ENCODE peak calls at places on chromosome X, in four cellular contexts. T is HepG2, G is H1, C is K562. J is an unnamed sample.

GRCh38 chrX:50971390-50971789 is 60.9 kb downstream of the BMP15 start:
- DNase-seq in T (no peak), G (no peak), C (no peak), J (no peak)

GRCh38 chrX:20265221-20265725 is 1.4 kb downstream of the RPS6KA3 start:
- DNase-seq in T (peak), G (peak), C (peak), J (no peak)

GRCh38 chrX:68827848-68828562 is 816 bp upstream of the EFNB1 start:
- DNase-seq in T (peak), G (peak), C (peak), J (no peak)

GRCh38 chrX:42951747-42952146 is 173.8 kb upstream of the PPP1R2C start:
- DNase-seq in T (no peak), G (no peak), C (no peak), J (no peak)

GRCh38 chrX:119760026-119760902 is 1.9 kb downstream of the SOWAHD start:
- DNase-seq in T (no peak), G (no peak), C (no peak), J (no peak)

GRCh38 chrX:130443883-130444282 is 42.1 kb downstream of the RBMX2 start:
- DNase-seq in T (no peak), G (no peak), C (no peak), J (no peak)

GRCh38 chrX:12970691-12971202 is 4.2 kb upstream of the TMSB4X start:
- DNase-seq in T (peak), G (no peak), C (no peak), J (peak)

GRCh38 chrX:10781847-10782530 is 161.6 kb upstream of the MID1 start:
- DNase-seq in T (no peak), G (no peak), C (no peak), J (no peak)

DNA sequence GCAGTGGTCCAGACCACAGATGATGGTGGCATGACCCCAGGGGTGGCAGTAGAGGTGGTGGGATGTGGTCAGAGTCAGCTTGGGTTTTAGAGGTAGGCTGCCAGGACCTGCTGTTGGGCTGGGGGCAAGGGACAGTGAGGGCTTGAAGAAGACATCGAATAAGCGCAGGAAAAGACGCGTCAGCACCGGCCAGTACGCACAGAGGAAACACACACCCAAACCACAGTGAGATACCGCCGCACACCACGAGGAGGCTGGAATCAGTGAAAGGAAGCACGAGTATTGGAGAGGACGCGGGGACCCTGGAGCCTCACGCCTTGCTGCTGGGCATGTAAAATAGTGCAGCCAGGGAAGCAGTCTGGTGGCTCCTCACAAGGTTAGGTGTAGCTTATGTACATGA is 13.5 kb downstream of the PDZD4 start:
- DNase-seq in T (no peak), G (no peak), C (peak), J (no peak)
- TF ChIP-seq SRF in T (no peak), G (no peak), C (no peak), J (no peak)

GRCh38 chrX:153907456-153907855 is 3.0 kb downstream of the AVPR2 start:
- DNase-seq in T (no peak), G (no peak), C (no peak), J (no peak)

GRCh38 chrX:153903238-153903980 is 1.1 kb upstream of the AVPR2 start:
- DNase-seq in T (no peak), G (no peak), C (no peak), J (no peak)

GRCh38 chrX:153906126-153906917 is 1.8 kb downstream of the AVPR2 start:
- DNase-seq in T (no peak), G (no peak), C (no peak), J (no peak)

GRCh38 chrX:153903991-153904957 is at the start of gene AVPR2:
- DNase-seq in T (no peak), G (no peak), C (peak), J (no peak)

GRCh38 chrX:153905481-153906095 is 1.1 kb downstream of the AVPR2 start:
- DNase-seq in T (no peak), G (no peak), C (no peak), J (no peak)
- TF ChIP-seq CBX5 in T (no peak), G (no peak), C (no peak), J (no peak)

GRCh38 chrX:132609449-132609848 is 120.6 kb upstream of the MBNL3 start:
- DNase-seq in T (no peak), G (no peak), C (no peak), J (no peak)
- TF ChIP-seq SRF in T (no peak), G (no peak), C (no peak), J (no peak)

GRCh38 chrX:127300511-127300910 is 481.0 kb downstream of the PRR32 start:
- DNase-seq in T (no peak), G (no peak), C (no peak), J (no peak)

GRCh38 chrX:127302841-127303240 is 483.3 kb downstream of the PRR32 start:
- DNase-seq in T (no peak), G (no peak), C (no peak), J (no peak)

GRCh38 chrX:127305013-127305412 is 485.5 kb downstream of the PRR32 start:
- DNase-seq in T (no peak), G (no peak), C (no peak), J (no peak)

GRCh38 chrX:127306262-127306661 is 486.7 kb downstream of the PRR32 start:
- DNase-seq in T (no peak), G (no peak), C (no peak), J (no peak)
- TF ChIP-seq CBX5 in T (no peak), G (no peak), C (no peak), J (no peak)